ENCODE peak calls at places on chromosomes 5 and 9, in ten cellular contexts. K is astrocyte; Z is CD4-positive, alpha-beta memory T cell; Q is effector memory CD4-positive, alpha-beta T cell; U is CD8-positive, alpha-beta T cell; I is Panc1; V is RWPE2; X is adipocyte; T is tibial artery; A is tibial nerve. B is an unnamed sample. For H3K9me3, the result is how much of the 10 kb centered on the place peaks cover.

GRCh38 chr5:56729488-56729887 is 85.9 kb upstream of the MAP3K1 start:
- DNase-seq in X (no peak), Z (no peak), I (no peak), A (no peak), V (no peak), T (no peak), Q (no peak), K (no peak), U (no peak), B (no peak)

GRCh38 chr9:69985971-69986370 is 57.7 kb upstream of the MAMDC2 start:
- DNase-seq in T (no peak), U (no peak), X (peak), Q (no peak), A (no peak), I (no peak), Z (no peak), K (no peak), V (no peak), B (no peak)

GRCh38 chr5:102651466-102651865 is 103.6 kb upstream of the PAM start:
- DNase-seq in V (no peak), Z (no peak), X (no peak), I (no peak), A (no peak), U (no peak), Q (no peak), K (peak), T (no peak), B (no peak)

GRCh38 chr5:154630410-154630809 is 124.8 kb upstream of the LARP1 start:
- DNase-seq in Q (no peak), I (no peak), T (no peak), U (no peak), Z (no peak), A (no peak), X (no peak), K (no peak), V (no peak), B (no peak)

GRCh38 chr5:81121273-81121672 is 111.8 kb upstream of the CKMT2 start:
- DNase-seq in U (no peak), K (no peak), V (no peak), X (no peak), T (no peak), A (no peak), Z (no peak), Q (no peak), I (no peak), B (no peak)

GRCh38 chr9:123339666-123340414 is 16.2 kb upstream of the CRB2 start:
- DNase-seq in V (no peak), Z (peak), A (no peak), K (peak), I (no peak), U (no peak), Q (no peak), X (no peak), T (no peak), B (peak)

GRCh38 chr5:132378580-132378979 is 9.1 kb downstream of the SLC22A5 start:
- DNase-seq in K (peak), U (no peak), A (no peak), X (no peak), V (no peak), T (no peak), Q (no peak), I (no peak), Z (no peak), B (no peak)

GRCh38 chr5:55231476-55232193 is 1.8 kb downstream of the CCNO start:
- DNase-seq in Q (no peak), X (peak), A (no peak), Z (peak), I (no peak), V (no peak), K (no peak), U (no peak), T (no peak), B (no peak)

GRCh38 chr5:553874-554273 is 29.6 kb upstream of the SLC9A3 start:
- DNase-seq in Q (no peak), X (no peak), U (no peak), I (peak), T (peak), A (no peak), K (no peak), Z (peak), V (no peak), B (peak)

GRCh38 chr5:142874537-142874936 is 104.4 kb downstream of the ARHGAP26 start:
- DNase-seq in Z (no peak), I (peak), A (peak), Q (no peak), K (no peak), X (peak), T (peak), U (no peak), V (peak), B (no peak)

GRCh38 chr9:20041717-20042116 is 252.9 kb upstream of the SLC24A2 start:
- DNase-seq in I (no peak), V (no peak), Q (no peak), Z (no peak), K (no peak), X (no peak), A (no peak), T (no peak), U (no peak), B (no peak)

GRCh38 chr5:72326298-72326649 is 6.1 kb downstream of the PTCD2 start:
- DNase-seq in Z (no peak), T (no peak), X (no peak), K (no peak), I (no peak), V (no peak), A (no peak), U (no peak), Q (no peak), B (no peak)

GRCh38 chr5:68261174-68262021 is 45.8 kb downstream of the PIK3R1 start:
- DNase-seq in U (no peak), X (peak), Z (no peak), T (no peak), V (no peak), Q (no peak), K (peak), A (no peak), I (no peak), B (no peak)

GRCh38 chr5:54701179-54701578 is 183.6 kb downstream of the SNX18 start:
- DNase-seq in Z (no peak), K (peak), U (no peak), Q (no peak), V (peak), T (peak), A (no peak), I (no peak), X (peak), B (no peak)

GRCh38 chr5:141788296-141788980 is 89.8 kb downstream of the PCDH1 start:
- DNase-seq in Q (no peak), Z (no peak), I (no peak), U (no peak), A (no peak), V (no peak), T (no peak), X (no peak), K (no peak), B (no peak)

GRCh38 chr5:101942321-101942882 is 353.7 kb downstream of the SLCO4C1 start:
- DNase-seq in Q (no peak), V (no peak), X (peak), T (no peak), U (no peak), Z (no peak), K (no peak), I (peak), A (no peak), B (peak)

GRCh38 chr5:171580506-171581265 is 161.2 kb downstream of the FGF18 start:
- DNase-seq in Z (no peak), V (no peak), K (peak), I (no peak), U (no peak), A (no peak), Q (no peak), T (no peak), X (peak), B (no peak)

GRCh38 chr9:37944671-37945481 is 40.9 kb upstream of the SLC25A51 start:
- DNase-seq in A (no peak), K (peak), X (peak), V (no peak), I (no peak), Z (no peak), Q (no peak), U (no peak), T (no peak), B (no peak)

GRCh38 chr9:87618931-87619330 is 107.0 kb upstream of the CTSL start:
- DNase-seq in U (no peak), Z (no peak), T (no peak), X (no peak), V (no peak), Q (no peak), A (no peak), K (no peak), I (no peak), B (no peak)

GRCh38 chr5:110651507-110651906 is 75.0 kb downstream of the TMEM232 start:
- DNase-seq in X (peak), Z (no peak), K (peak), V (no peak), A (no peak), I (no peak), Q (no peak), T (no peak), U (no peak), B (no peak)

GRCh38 chr9:34688329-34689161 is 2.5 kb downstream of the CCL19 start:
- DNase-seq in T (no peak), U (no peak), V (no peak), Q (no peak), X (no peak), K (no peak), A (no peak), Z (no peak), I (no peak), B (no peak)

GRCh38 chr5:17819786-17820185 is 185.5 kb downstream of the TAF11L14 start:
- DNase-seq in I (no peak), Z (no peak), Q (no peak), U (no peak), V (no peak), K (peak), T (no peak), X (peak), A (no peak), B (no peak)

GRCh38 chr5:17813214-17813613 is 179.0 kb downstream of the TAF11L14 start:
- DNase-seq in K (peak), T (no peak), I (no peak), A (no peak), X (no peak), Z (no peak), V (no peak), U (no peak), Q (no peak), B (no peak)

GRCh38 chr5:17816947-17817346 is 182.7 kb downstream of the TAF11L14 start:
- DNase-seq in U (no peak), K (peak), A (no peak), Q (no peak), X (no peak), I (no peak), V (no peak), Z (no peak), T (no peak), B (no peak)

DNA sequence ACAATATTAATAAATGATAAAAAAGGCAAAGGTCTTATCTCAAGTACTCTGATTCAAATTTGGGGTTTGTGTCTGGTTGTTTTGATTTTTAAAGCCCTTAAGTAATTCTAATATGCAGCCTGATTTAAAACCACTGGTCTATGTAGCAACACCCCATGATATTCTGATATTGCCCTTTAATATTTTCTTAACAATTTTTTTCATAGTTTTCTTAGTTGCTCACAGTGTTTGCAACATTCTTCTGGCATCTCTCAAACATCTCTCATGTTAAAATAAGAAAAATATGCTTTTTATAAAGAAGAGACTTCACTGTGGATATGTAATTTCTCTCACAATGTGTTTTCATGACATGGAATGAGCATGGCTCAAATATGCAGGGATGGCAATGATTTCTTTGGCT is 183.7 kb downstream of the TAF11L14 start:
- DNase-seq in X (peak), I (no peak), U (no peak), A (no peak), Q (no peak), V (no peak), K (no peak), T (no peak), Z (no peak), B (no peak)
- H3K9me3 ChIP-seq in X (under half), I (under half), U (under half), A (under half), Q (under half), V (under half), K (under half), T (under half), Z (under half), B (under half)

GRCh38 chr9:101121836-101122399 is 93.4 kb downstream of the PLPPR1 start:
- DNase-seq in Z (no peak), X (no peak), T (no peak), V (no peak), Q (no peak), A (no peak), K (no peak), U (no peak), I (no peak), B (no peak)

GRCh38 chr9:101128623-101129022 is 100.1 kb downstream of the PLPPR1 start:
- DNase-seq in I (no peak), Z (no peak), K (no peak), A (no peak), U (no peak), X (no peak), V (no peak), Q (no peak), T (no peak), B (no peak)

GRCh38 chr9:101131326-101131725 is 102.8 kb downstream of the PLPPR1 start:
- DNase-seq in X (no peak), K (no peak), Z (no peak), V (no peak), A (no peak), U (no peak), Q (no peak), I (no peak), T (no peak), B (no peak)

GRCh38 chr9:101130089-101130488 is 101.6 kb downstream of the PLPPR1 start:
- DNase-seq in V (no peak), Q (no peak), U (no peak), K (no peak), I (no peak), T (no peak), X (no peak), A (no peak), Z (no peak), B (no peak)

GRCh38 chr9:101126556-101126955 is 98.0 kb downstream of the PLPPR1 start:
- DNase-seq in K (no peak), Q (no peak), U (no peak), V (no peak), Z (no peak), T (no peak), X (no peak), I (no peak), A (no peak), B (no peak)
- H3K9me3 ChIP-seq in K (under half), Q (under half), U (under half), V (under half), Z (under half), T (under half), X (under half), I (under half), A (under half), B (under half)

GRCh38 chr9:135166566-135166965 is 79.1 kb downstream of the OLFM1 start:
- DNase-seq in T (no peak), I (no peak), V (no peak), Q (no peak), X (no peak), U (no peak), K (no peak), Z (no peak), A (no peak), B (no peak)
- H3K9me3 ChIP-seq in T (under half), I (under half), V (under half), Q (under half), X (under half), U (under half), K (under half), Z (under half), A (under half), B (under half)

DNA sequence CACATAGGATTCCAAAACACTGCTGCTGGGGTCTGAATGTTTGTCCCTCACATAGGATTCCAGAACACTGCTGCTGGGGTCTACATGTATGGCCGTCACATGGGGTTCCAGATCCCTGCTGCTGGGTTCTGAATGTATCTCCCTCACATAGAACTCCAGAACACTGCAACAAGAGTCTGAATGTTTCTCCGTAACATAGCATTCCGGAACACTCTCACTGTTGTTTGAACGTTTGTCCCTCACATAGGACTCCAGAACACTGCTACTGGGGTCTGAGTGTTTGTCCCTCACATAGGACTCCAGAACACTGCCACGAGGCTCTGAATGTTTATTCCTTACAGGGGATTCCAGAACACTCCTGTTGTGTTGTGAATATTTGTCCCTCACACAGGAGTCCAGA is 216.8 kb downstream of the FOXD4L6 start:
- DNase-seq in A (no peak), I (no peak), U (no peak), V (no peak), Z (no peak), X (no peak), K (no peak), Q (no peak), T (no peak), B (no peak)
- H3K9me3 ChIP-seq in A (under half), I (under half), U (half or more), V (under half), Z (half or more), X (half or more), K (half or more), Q (half or more), T (under half), B (half or more)

DNA sequence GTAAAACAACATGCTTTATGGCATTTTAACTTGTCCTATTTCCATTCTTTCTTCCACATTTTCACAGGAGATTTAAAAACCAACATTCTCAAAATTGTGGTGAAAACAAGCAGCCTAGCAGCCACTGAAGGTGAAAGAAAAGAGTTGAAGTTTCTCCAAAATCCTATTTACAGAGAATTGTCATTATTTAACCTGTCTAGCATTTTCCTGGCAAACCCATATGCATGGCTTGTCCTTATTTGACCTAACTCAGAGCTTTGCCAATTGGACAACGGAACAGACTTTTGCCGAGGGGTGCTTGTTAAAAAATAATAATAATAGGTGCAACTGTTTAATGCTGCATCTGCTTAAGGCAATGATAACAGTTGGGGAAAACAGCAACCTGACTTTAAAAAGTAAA is 80.4 kb upstream of the PCSK5 start:
- DNase-seq in U (no peak), T (no peak), K (no peak), X (no peak), V (no peak), Q (no peak), A (no peak), Z (no peak), I (no peak), B (no peak)
- H3K9me3 ChIP-seq in U (under half), T (under half), K (under half), X (under half), V (under half), Q (under half), A (under half), Z (under half), I (under half), B (under half)

B was measured in CD4-positive, CD25-positive, alpha-beta regulatory T cell.